ENCODE peak calls at places on chromosomes 12 and 14, in eight cellular contexts. O is IMR-90; Q is stomach; P is small intestine; Z is CD4-positive, alpha-beta memory T cell; U is aorta; E is psoas muscle; B is heart right ventricle. V is an unnamed sample.
A peak's percentile ranks its signal among the peaks of the same experiment; 100 is the strongest.

GRCh38 chr12:5187136-5187535 is 143.5 kb downstream of the KCNA5 start:
- DNase-seq in O (no peak), Z (no peak), P (no peak), U (no peak), Q (no peak), E (no peak), B (no peak), V (no peak)

GRCh38 chr14:77459072-77459723 is 1.3 kb downstream of the AHSA1 start:
- DNase-seq in Q (peak; percentile 66), Z (peak; percentile 45), B (no peak), E (peak; percentile 28), O (peak; percentile 77), U (no peak), P (peak; percentile 59), V (peak; percentile 73)

GRCh38 chr12:20368653-20369163 is 371 bp downstream of the PDE3A start:
- DNase-seq in B (peak; percentile 42), U (peak; percentile 77), Q (no peak), P (peak; percentile 31), O (peak; percentile 37), E (peak; percentile 33), Z (no peak), V (no peak)

GRCh38 chr14:58862421-58862820 is 224.7 kb downstream of the DACT1 start:
- DNase-seq in P (no peak), O (no peak), Z (no peak), E (no peak), Q (no peak), B (no peak), U (no peak), V (no peak)

GRCh38 chr14:39023939-39024871 is 78.8 kb downstream of the SEC23A start:
- DNase-seq in B (no peak), U (no peak), O (no peak), Q (no peak), P (peak; percentile 99), E (no peak), Z (no peak), V (no peak)

GRCh38 chr12:104177663-104178501 is 37.7 kb upstream of the TXNRD1 start:
- DNase-seq in P (peak; percentile 3), O (peak; percentile 97), Z (no peak), E (peak; percentile 75), Q (peak; percentile 38), U (peak; percentile 88), B (peak; percentile 67), V (peak; percentile 92)

GRCh38 chr14:97077253-97077653 is 280.1 kb downstream of the VRK1 start:
- DNase-seq in B (peak; percentile 13), O (no peak), U (no peak), Z (no peak), P (peak; percentile 7), E (peak; percentile 27), Q (peak; percentile 29), V (peak; percentile 60)

GRCh38 chr12:29739279-29739991 is 44.3 kb downstream of the TMTC1 start:
- DNase-seq in Z (no peak), E (no peak), B (no peak), P (no peak), Q (no peak), O (peak; percentile 93), U (no peak), V (no peak)

GRCh38 chr12:89212339-89212771 is 139.9 kb downstream of the DUSP6 start:
- DNase-seq in E (peak; percentile 20), Q (peak; percentile 34), Z (no peak), P (no peak), B (peak; percentile 32), O (no peak), U (no peak), V (no peak)

GRCh38 chr14:51879170-51879569 is 18.8 kb downstream of the GNG2 start:
- DNase-seq in Q (no peak), P (no peak), O (no peak), B (no peak), U (no peak), E (no peak), Z (no peak), V (no peak)

GRCh38 chr14:73462078-73462715 is 3.9 kb upstream of the NUMB start:
- DNase-seq in B (peak; percentile 39), U (no peak), O (peak; percentile 43), E (no peak), P (peak; percentile 99), Q (peak; percentile 92), Z (no peak), V (peak; percentile 61)

GRCh38 chr14:68656452-68656851 is 136.4 kb downstream of the ZFP36L1 start:
- DNase-seq in Z (no peak), Q (no peak), P (no peak), E (no peak), U (no peak), O (no peak), B (no peak), V (peak; percentile 50)

GRCh38 chr12:119145367-119145766 is 33.4 kb upstream of the HSPB8 start:
- DNase-seq in Q (no peak), B (no peak), U (no peak), P (no peak), O (no peak), E (no peak), Z (no peak), V (no peak)

GRCh38 chr12:119151445-119151844 is 27.3 kb upstream of the HSPB8 start:
- DNase-seq in B (no peak), Q (no peak), O (no peak), Z (no peak), U (no peak), P (no peak), E (no peak), V (no peak)

GRCh38 chr12:119148049-119148448 is 30.7 kb upstream of the HSPB8 start:
- DNase-seq in Q (no peak), B (no peak), P (no peak), U (no peak), Z (no peak), O (no peak), E (no peak), V (no peak)

GRCh38 chr12:119153477-119154434 is 25.0 kb upstream of the HSPB8 start:
- DNase-seq in B (peak; percentile 67), O (peak; percentile 17), Q (peak; percentile 72), Z (no peak), P (peak; percentile 6), E (peak; percentile 68), U (peak; percentile 91), V (peak; percentile 69)

DNA sequence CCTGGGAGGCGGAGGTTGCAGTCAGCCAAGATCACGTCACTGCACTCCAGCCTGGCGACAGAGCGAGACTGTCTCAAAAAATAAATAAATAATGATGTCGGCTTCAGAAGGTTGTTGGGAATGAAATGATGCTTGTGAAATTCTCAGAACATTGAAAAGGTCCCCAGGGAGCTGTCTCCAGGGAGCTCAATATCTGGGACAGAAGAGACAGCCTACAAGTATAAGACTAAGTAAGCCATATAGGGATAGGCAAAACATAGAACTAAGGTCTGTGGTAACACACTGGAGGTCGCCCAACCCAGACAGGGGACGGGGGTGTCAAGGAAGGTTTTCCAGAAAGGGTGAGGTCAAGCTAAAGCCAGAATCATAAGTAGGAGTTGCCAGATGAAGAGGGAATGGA is 29.5 kb upstream of the HSPB8 start:
- DNase-seq in E (no peak), B (no peak), P (no peak), Q (no peak), O (no peak), U (no peak), Z (no peak), V (no peak)
- H3K27ac ChIP-seq in E (no peak overlapping the region), B (no peak overlapping the region), P (no peak overlapping the region), Q (no peak overlapping the region), O (no peak overlapping the region), U (no peak overlapping the region), Z (no peak overlapping the region), V (no peak overlapping the region)

GRCh38 chr14:64845878-64846277 is 33.8 kb downstream of the SPTB start:
- DNase-seq in Z (no peak), Q (no peak), B (no peak), P (no peak), E (no peak), U (no peak), O (peak; percentile 64), V (no peak)
- H3K27me3 ChIP-seq in Z (no peaks in the 10 kb centered on the region), Q (peaks cover 76% of the 10 kb centered on the region), B (peaks cover 10% of the 10 kb centered on the region), P (peaks cover 4% of the 10 kb centered on the region), E (no peaks in the 10 kb centered on the region), U (no peaks in the 10 kb centered on the region), O (peaks cover 55% of the 10 kb centered on the region), V (no peaks in the 10 kb centered on the region)

DNA sequence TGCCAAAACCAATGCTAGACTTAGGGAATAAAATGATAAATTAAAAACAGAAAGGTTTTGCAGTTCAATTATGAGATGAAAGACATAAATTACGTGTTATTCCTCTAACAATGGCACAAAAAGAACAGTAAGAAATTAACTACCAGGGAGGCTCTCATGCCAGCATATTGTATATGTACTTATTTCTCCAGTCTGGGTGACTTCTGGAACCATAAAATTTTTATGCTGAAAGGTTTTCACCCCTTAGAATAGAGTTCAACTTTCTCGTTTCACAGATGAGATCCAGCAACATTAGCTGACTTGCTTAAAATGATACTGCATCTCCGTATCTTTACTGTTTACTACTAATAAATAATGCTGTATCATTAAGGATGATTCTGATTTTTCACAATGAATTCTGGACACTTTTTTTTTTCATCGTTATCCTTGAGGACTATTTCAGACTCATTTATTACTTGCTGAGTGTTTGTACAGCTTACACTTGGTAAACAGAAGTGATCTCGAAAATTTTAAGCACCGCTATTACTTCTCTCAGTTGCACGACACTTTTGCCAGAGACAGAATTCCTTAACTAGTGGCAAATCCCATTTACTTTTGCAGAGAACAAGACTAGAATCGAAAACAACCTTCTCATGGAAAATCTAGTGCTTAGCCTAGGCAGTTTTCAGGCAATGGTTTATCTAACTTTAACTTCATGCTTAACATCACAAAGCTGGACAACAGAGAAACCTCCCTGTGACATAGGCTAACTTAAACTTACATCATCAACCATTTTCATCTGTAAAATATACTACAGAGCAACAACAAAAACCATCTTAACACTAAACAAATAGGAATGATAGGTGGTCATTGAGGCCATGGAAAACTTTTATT is 2.7 kb downstream of the RSRC2 start:
- DNase-seq in Z (no peak), E (no peak), B (no peak), P (no peak), O (peak; percentile 12), U (no peak), Q (no peak), V (no peak)
- H3K27ac ChIP-seq in Z (peak overlapping the region; percentile 98), E (peak overlapping the region; percentile 98), B (peak overlapping the region; percentile 81), P (no peak overlapping the region), O (peak overlapping the region; percentile 27), U (no peak overlapping the region), Q (peak overlapping the region; percentile 79), V (no peak overlapping the region)

GRCh38 chr12:52435659-52435999 is 1.5 kb upstream of the KRT75 start:
- DNase-seq in E (no peak), Q (no peak), O (no peak), Z (no peak), U (no peak), P (no peak), B (no peak), V (no peak)
- H3K27me3 ChIP-seq in E (peaks cover 1% of the 10 kb centered on the region), Q (peaks cover 36% of the 10 kb centered on the region), O (peaks cover 16% of the 10 kb centered on the region), Z (peaks cover 4% of the 10 kb centered on the region), U (no peaks in the 10 kb centered on the region), P (no peaks in the 10 kb centered on the region), B (peaks cover 38% of the 10 kb centered on the region), V (no peaks in the 10 kb centered on the region)

DNA sequence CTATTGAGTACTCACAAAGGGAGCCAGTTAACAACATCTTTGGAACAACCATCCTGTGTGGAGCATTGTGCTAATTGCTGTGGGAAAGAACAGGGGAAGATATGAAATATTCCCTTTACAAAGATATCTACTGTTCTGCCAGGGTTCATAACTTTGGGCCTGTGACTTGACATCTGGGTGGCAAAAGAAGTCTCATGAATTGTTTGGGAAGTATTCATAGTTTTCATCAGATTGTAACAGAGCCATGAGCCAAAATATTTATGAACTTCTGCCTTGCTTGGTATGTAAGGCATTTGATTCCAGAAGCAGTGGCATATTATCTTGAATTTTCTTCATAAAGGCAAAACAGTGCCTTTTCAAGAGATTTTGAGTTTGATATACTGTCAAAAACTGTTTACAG is 816.2 kb downstream of the DIO2 start:
- DNase-seq in P (no peak), U (no peak), Q (no peak), E (no peak), B (no peak), O (peak; percentile 54), Z (no peak), V (no peak)
- H3K27ac ChIP-seq in P (no peak overlapping the region), U (no peak overlapping the region), Q (no peak overlapping the region), E (no peak overlapping the region), B (no peak overlapping the region), O (no peak overlapping the region), Z (no peak overlapping the region), V (no peak overlapping the region)

GRCh38 chr12:130158775-130159100 is 3.5 kb upstream of the FZD10 start:
- DNase-seq in B (no peak), Q (no peak), O (no peak), E (no peak), Z (no peak), U (no peak), P (no peak), V (no peak)
- H3K27me3 ChIP-seq in B (peaks cover 93% of the 10 kb centered on the region), Q (peaks cover 94% of the 10 kb centered on the region), O (no peaks in the 10 kb centered on the region), E (no peaks in the 10 kb centered on the region), Z (no peaks in the 10 kb centered on the region), U (no peaks in the 10 kb centered on the region), P (peaks cover 20% of the 10 kb centered on the region), V (peaks cover 10% of the 10 kb centered on the region)

V was measured in right atrium auricular region.